ENCODE peak calls at places on chromosomes 13 and 19, in ten cellular contexts. F is lower lobe of right lung; L is PC-9; C is NCI-H1092; W is BE2C; E is left colon; O is thoracic aorta; N is activated naive CD8-positive, alpha-beta T cell treated with anti-CD3 and anti-CD28 coated beads for 36 hours; R is stimulated activated CD4-positive, alpha-beta T cell treated with anti-CD3 and anti-CD28 coated beads, Interleukin-15, amount 100 ng/mL, for 1 hour; V is D341Med. S is an unnamed sample.

GRCh38 chr19:30722801-30723200 is 350.6 kb downstream of the ZNF536 start:
- DNase-seq in F (no peak), L (no peak), C (no peak), W (no peak), E (no peak), O (no peak), N (no peak), R (no peak), V (no peak), S (no peak)

GRCh38 chr13:97659602-97660001 is 225.6 kb downstream of the RAP2A start:
- DNase-seq in F (no peak), L (no peak), C (no peak), W (peak), E (no peak), O (no peak), N (no peak), R (no peak), V (peak), S (peak)

GRCh38 chr13:113152894-113153809 is 5.3 kb upstream of the PROZ start:
- DNase-seq in F (peak), L (no peak), C (no peak), W (no peak), E (peak), O (no peak), N (peak), R (no peak), V (peak), S (peak)

GRCh38 chr19:1214862-1215731 is 9.5 kb downstream of the STK11 start:
- DNase-seq in F (peak), L (peak), C (no peak), W (peak), E (peak), O (no peak), N (no peak), R (no peak), V (no peak), S (no peak)

GRCh38 chr19:34461375-34462100 is 20.0 kb upstream of the WTIP start:
- DNase-seq in F (no peak), L (no peak), C (no peak), W (no peak), E (no peak), O (peak), N (no peak), R (no peak), V (no peak), S (no peak)

GRCh38 chr13:96958286-96958891 is 35.9 kb downstream of the OXGR1 start:
- DNase-seq in F (no peak), L (no peak), C (peak), W (peak), E (no peak), O (no peak), N (no peak), R (no peak), V (peak), S (peak)

GRCh38 chr19:45809643-45810159 is 5.4 kb downstream of the RSPH6A start:
- DNase-seq in F (no peak), L (peak), C (no peak), W (no peak), E (no peak), O (no peak), N (no peak), R (no peak), V (no peak), S (peak)

GRCh38 chr13:114044486-114044885 is 70.6 kb upstream of the C13orf46 start:
- DNase-seq in F (no peak), L (no peak), C (no peak), W (no peak), E (no peak), O (no peak), N (no peak), R (no peak), V (no peak), S (peak)

GRCh38 chr19:49415810-49416200 is 7.4 kb downstream of the PTH2 start:
- DNase-seq in F (no peak), L (no peak), C (no peak), W (no peak), E (no peak), O (no peak), N (no peak), R (no peak), V (no peak), S (no peak)

GRCh38 chr13:113044431-113045114 is 61.0 kb upstream of the F7 start:
- DNase-seq in F (no peak), L (no peak), C (no peak), W (peak), E (no peak), O (no peak), N (no peak), R (no peak), V (no peak), S (no peak)

GRCh38 chr13:61685683-61686013 is 270.0 kb upstream of the PCDH20 start:
- DNase-seq in F (no peak), L (no peak), C (peak), W (peak), E (no peak), O (no peak), N (no peak), R (no peak), V (peak), S (no peak)

GRCh38 chr19:18479964-18480723 is 41.7 kb downstream of the ELL start:
- DNase-seq in F (peak), L (no peak), C (peak), W (no peak), E (peak), O (peak), N (no peak), R (no peak), V (no peak), S (peak)

GRCh38 chr19:18419699-18420460 is 682 bp downstream of the SSBP4 start:
- DNase-seq in F (peak), L (no peak), C (no peak), W (peak), E (peak), O (no peak), N (peak), R (no peak), V (peak), S (no peak)

GRCh38 chr13:94006271-94006670 is 473.2 kb downstream of the DCT start:
- DNase-seq in F (no peak), L (no peak), C (no peak), W (peak), E (no peak), O (no peak), N (no peak), R (no peak), V (no peak), S (peak)

GRCh38 chr19:42293539-42293938 is 8.4 kb upstream of the PRR19 start:
- DNase-seq in F (no peak), L (no peak), C (no peak), W (no peak), E (no peak), O (no peak), N (no peak), R (no peak), V (no peak), S (no peak)

GRCh38 chr13:32059511-32059984 is 28.0 kb downstream of the FRY start:
- DNase-seq in F (no peak), L (no peak), C (no peak), W (no peak), E (no peak), O (no peak), N (no peak), R (no peak), V (no peak), S (no peak)